ENCODE peak calls at places on chromosomes 5 and 9, in ten cellular contexts. V is tibial nerve, Y is neuronal stem cell, Q is mesendoderm, W is upper lobe of right lung, S is breast epithelium, O is left ventricle myocardium inferior, D is foreskin keratinocyte, E is A549, M is tibial artery. X is an unnamed sample.

GRCh38 chr5:912356-913091 is 19.8 kb downstream of the TRIP13 start:
- DNase-seq in Q (peak; percentile 70), V (no peak), W (no peak), E (peak; percentile 98), O (no peak), M (no peak), D (peak; percentile 99), S (peak; percentile 32), Y (peak; percentile 63), X (peak; percentile 99)

GRCh38 chr5:100800552-100800951 is 102.5 kb downstream of the ST8SIA4 start:
- DNase-seq in M (no peak), E (no peak), V (no peak), Q (no peak), D (no peak), O (no peak), W (no peak), Y (no peak), S (no peak), X (no peak)

GRCh38 chr9:88628811-88629210 is 93.8 kb downstream of the NXNL2 start:
- DNase-seq in O (no peak), V (no peak), W (no peak), D (no peak), Y (no peak), Q (no peak), M (no peak), E (no peak), S (no peak), X (no peak)

GRCh38 chr5:35430381-35431162 is 187.1 kb upstream of the SPEF2 start:
- DNase-seq in D (peak; percentile 37), W (no peak), Q (peak; percentile 1), E (no peak), V (no peak), M (no peak), Y (no peak), S (no peak), O (no peak), X (peak; percentile 37)

GRCh38 chr9:106947097-106947496 is 84.1 kb downstream of the ZNF462 start:
- DNase-seq in E (no peak), S (no peak), O (no peak), M (no peak), W (no peak), D (no peak), Y (no peak), V (no peak), Q (no peak), X (no peak)

GRCh38 chr9:89154651-89155336 is 23.8 kb downstream of the SHC3 start:
- DNase-seq in D (peak; percentile 79), V (no peak), M (no peak), W (no peak), O (no peak), Q (no peak), E (peak; percentile 60), Y (no peak), S (no peak), X (peak; percentile 73)

GRCh38 chr9:128025756-128026155 is 41.4 kb downstream of the NAIF1 start:
- DNase-seq in W (no peak), Q (no peak), Y (no peak), D (no peak), M (no peak), S (no peak), O (no peak), V (no peak), E (no peak), X (no peak)

GRCh38 chr9:20722221-20722620 is 38.2 kb downstream of the FOCAD start:
- DNase-seq in W (no peak), D (peak; percentile 12), E (no peak), Q (no peak), O (no peak), M (no peak), S (no peak), Y (no peak), V (no peak), X (no peak)

GRCh38 chr5:150278046-150278760 is 11.4 kb downstream of the CAMK2A start:
- DNase-seq in D (no peak), O (no peak), E (no peak), V (no peak), S (no peak), Q (no peak), M (no peak), Y (no peak), W (no peak), X (no peak)

GRCh38 chr5:42691413-42691861 is 65.2 kb upstream of the CCDC152 start:
- DNase-seq in W (no peak), M (no peak), E (no peak), D (peak; percentile 4), S (peak; percentile 19), Y (no peak), O (peak; percentile 45), Q (no peak), V (no peak), X (no peak)

GRCh38 chr5:170284231-170284630 is 13.3 kb downstream of the LCP2 start:
- DNase-seq in Y (no peak), V (no peak), M (no peak), E (no peak), D (no peak), O (no peak), S (no peak), W (no peak), Q (no peak), X (no peak)

GRCh38 chr5:170278611-170279500 is 18.7 kb downstream of the LCP2 start:
- DNase-seq in Y (no peak), E (no peak), Q (peak; percentile 43), W (peak; percentile 81), M (no peak), S (peak; percentile 44), D (no peak), O (peak; percentile 51), V (no peak), X (no peak)

GRCh38 chr5:170277953-170278352 is 19.6 kb downstream of the LCP2 start:
- DNase-seq in V (no peak), E (no peak), Q (no peak), W (no peak), M (no peak), Y (no peak), O (no peak), D (no peak), S (no peak), X (no peak)

GRCh38 chr5:170283296-170283695 is 14.3 kb downstream of the LCP2 start:
- DNase-seq in E (no peak), M (no peak), Q (no peak), O (no peak), D (no peak), Y (no peak), W (no peak), S (no peak), V (no peak), X (no peak)

DNA sequence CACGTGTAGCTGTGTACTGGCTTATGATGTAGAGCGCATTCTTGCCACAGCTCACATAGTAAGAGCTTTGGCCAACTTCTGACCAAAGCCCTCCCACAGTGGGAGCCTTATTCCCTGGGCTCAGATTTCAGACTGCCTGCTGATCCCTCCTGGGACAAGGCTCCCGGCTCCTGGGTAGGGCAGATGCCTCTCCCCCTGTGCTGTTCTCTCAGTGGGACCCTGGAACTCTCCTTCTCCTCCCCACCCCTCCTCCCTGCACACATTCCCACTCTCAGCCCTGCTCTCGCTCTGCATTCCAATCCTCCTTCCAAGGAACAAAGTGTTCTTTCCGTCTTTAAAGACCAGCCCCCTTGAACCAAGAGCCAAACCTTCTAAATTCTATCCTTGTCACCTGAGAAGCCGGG is 17.5 kb downstream of the LCP2 start:
- DNase-seq in S (peak; percentile 80), O (no peak), W (no peak), M (no peak), V (no peak), Q (peak; percentile 68), D (no peak), E (no peak), Y (peak; percentile 27), X (no peak)
- H3K27ac ChIP-seq in S (peak overlapping the region; percentile 75), O (peak overlapping the region; percentile 42), W (peak overlapping the region; percentile 66), M (peak overlapping the region; percentile 48), V (no peak overlapping the region), Q (no peak overlapping the region), D (no peak overlapping the region), E (no peak overlapping the region), Y (peak overlapping the region; percentile 70), X (no peak overlapping the region)

GRCh38 chr5:57700484-57700883 is 217.9 kb upstream of the ACTBL2 start:
- DNase-seq in O (no peak), S (no peak), V (no peak), M (no peak), D (no peak), Y (no peak), Q (no peak), E (no peak), W (no peak), X (no peak)
- H3K27ac ChIP-seq in O (peak overlapping the region; percentile 84), S (no peak overlapping the region), V (no peak overlapping the region), M (no peak overlapping the region), D (no peak overlapping the region), Y (no peak overlapping the region), Q (no peak overlapping the region), E (no peak overlapping the region), W (no peak overlapping the region), X (no peak overlapping the region)

GRCh38 chr9:76610009-76610352 is 151.0 kb downstream of the GCNT1 start:
- DNase-seq in W (peak; percentile 67), O (peak; percentile 81), D (no peak), Y (no peak), S (peak; percentile 19), M (peak; percentile 93), Q (no peak), V (peak; percentile 82), E (no peak), X (no peak)

GRCh38 chr9:76615149-76615548 is 149.1 kb upstream of the PCA3 start:
- DNase-seq in E (no peak), Y (no peak), V (no peak), M (no peak), W (no peak), S (no peak), D (no peak), Q (no peak), O (no peak), X (no peak)

GRCh38 chr9:76616780-76617179 is 147.5 kb upstream of the PCA3 start:
- DNase-seq in D (no peak), V (no peak), M (no peak), Y (no peak), Q (no peak), O (no peak), S (no peak), E (no peak), W (no peak), X (no peak)

GRCh38 chr9:76613980-76614379 is 150.3 kb upstream of the PCA3 start:
- DNase-seq in V (no peak), E (no peak), D (no peak), Q (no peak), M (no peak), W (no peak), O (no peak), S (no peak), Y (no peak), X (no peak)

GRCh38 chr9:76613150-76613781 is 151.0 kb upstream of the PCA3 start:
- DNase-seq in D (no peak), Q (no peak), Y (no peak), S (no peak), E (no peak), W (no peak), O (no peak), M (no peak), V (no peak), X (no peak)
- H3K27ac ChIP-seq in D (no peak overlapping the region), Q (no peak overlapping the region), Y (no peak overlapping the region), S (no peak overlapping the region), E (no peak overlapping the region), W (no peak overlapping the region), O (no peak overlapping the region), M (no peak overlapping the region), V (no peak overlapping the region), X (no peak overlapping the region)

DNA sequence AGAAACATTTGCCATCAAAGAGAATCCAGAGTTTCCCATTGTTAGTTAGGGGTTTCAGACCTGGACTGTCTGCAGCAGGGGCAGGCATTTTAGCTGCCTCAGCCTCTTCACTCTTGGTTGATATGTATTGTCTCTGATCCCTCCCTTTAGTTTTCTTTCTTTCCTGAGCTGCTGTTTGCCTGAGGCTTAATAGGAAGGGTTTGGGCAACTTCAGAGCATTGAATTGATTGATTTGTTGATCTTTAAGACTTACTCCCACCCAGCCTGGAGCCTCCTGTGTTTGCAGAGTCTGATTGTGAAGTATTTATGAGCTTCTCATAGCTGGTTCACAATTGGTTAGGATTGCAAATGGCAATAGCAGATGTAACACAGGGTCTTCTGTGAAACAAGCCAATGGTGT is 671.8 kb upstream of the SEMA6A start:
- DNase-seq in S (no peak), M (no peak), Y (no peak), O (no peak), Q (peak; percentile 4), D (no peak), E (no peak), W (no peak), V (no peak), X (no peak)
- H3K27ac ChIP-seq in S (no peak overlapping the region), M (no peak overlapping the region), Y (peak overlapping the region; percentile 3), O (no peak overlapping the region), Q (no peak overlapping the region), D (no peak overlapping the region), E (no peak overlapping the region), W (no peak overlapping the region), V (no peak overlapping the region), X (no peak overlapping the region)